ENCODE peak calls at places on chromosomes 11 and 22, in nine cellular contexts. J, H, R, C, M, G, S, B and L are unnamed samples.

GRCh38 chr11:19472679-19473078 is 231.9 kb upstream of the E2F8 start:
- DNase-seq in J (no peak), H (no peak), R (no peak), C (no peak), M (no peak), G (no peak), S (no peak), B (no peak), L (no peak)

GRCh38 chr22:23698094-23698493 is 7.3 kb downstream of the RGL4 start:
- DNase-seq in J (no peak), H (no peak), R (no peak), C (no peak), M (no peak), G (no peak), S (no peak), B (no peak), L (no peak)

GRCh38 chr11:36153581-36153980 is 135.6 kb downstream of the COMMD9 start:
- DNase-seq in J (no peak), H (no peak), R (no peak), C (no peak), M (no peak), G (no peak), S (no peak), B (no peak), L (no peak)

GRCh38 chr11:26623076-26623666 is 51.1 kb upstream of the MUC15 start:
- DNase-seq in J (peak; percentile 15), H (no peak), R (no peak), C (no peak), M (no peak), G (no peak), S (no peak), B (no peak), L (no peak)

GRCh38 chr11:92892769-92893168 is 76.7 kb upstream of the MTNR1B start:
- DNase-seq in J (no peak), H (no peak), R (no peak), C (no peak), M (no peak), G (no peak), S (no peak), B (no peak), L (no peak)

GRCh38 chr11:90874281-90874680 is 651.4 kb upstream of the CHORDC1 start:
- DNase-seq in J (no peak), H (no peak), R (no peak), C (no peak), M (no peak), G (no peak), S (no peak), B (no peak), L (no peak)

GRCh38 chr11:64745219-64745522 is 1.2 kb upstream of the RASGRP2 start:
- DNase-seq in J (no peak), H (no peak), R (no peak), C (peak; percentile 86), M (peak; percentile 74), G (peak; percentile 73), S (peak; percentile 92), B (no peak), L (no peak)

GRCh38 chr11:86396403-86396802 is 21.7 kb downstream of the CCDC81 start:
- DNase-seq in J (no peak), H (no peak), R (no peak), C (no peak), M (no peak), G (no peak), S (no peak), B (no peak), L (peak; percentile 24)